ENCODE peak calls at places on chromosomes 7 and 10, in nine cellular contexts. C, E, Q, T, D, B, Y, O and G are unnamed samples.

GRCh38 chr7:1227814-1228534 is 4.7 kb upstream of the UNCX start:
- DNase-seq in C (no peak), E (no peak), Q (no peak), T (no peak), D (no peak), B (no peak), Y (no peak), O (no peak), G (no peak)

GRCh38 chr10:59006511-59007306 is 169.7 kb upstream of the PHYHIPL start:
- DNase-seq in C (no peak), E (peak; percentile 38), Q (no peak), T (no peak), D (no peak), B (no peak), Y (peak; percentile 51), O (peak; percentile 51), G (peak; percentile 22)

GRCh38 chr7:45157286-45157652 is 322 bp upstream of the RAMP3 start:
- DNase-seq in C (no peak), E (no peak), Q (no peak), T (no peak), D (no peak), B (no peak), Y (no peak), O (no peak), G (no peak)

GRCh38 chr10:21519327-21519933 is 6.1 kb downstream of the SKIDA1 start:
- DNase-seq in C (no peak), E (no peak), Q (no peak), T (no peak), D (no peak), B (no peak), Y (no peak), O (no peak), G (no peak)

GRCh38 chr10:128631801-128632241 is 505.6 kb upstream of the MKI67 start:
- DNase-seq in C (no peak), E (no peak), Q (no peak), T (no peak), D (no peak), B (no peak), Y (peak; percentile 21), O (no peak), G (no peak)

GRCh38 chr7:32891046-32891799 is at the start of gene KBTBD2:
- DNase-seq in C (peak; percentile 90), E (peak; percentile 86), Q (peak; percentile 90), T (peak; percentile 59), D (peak; percentile 84), B (peak; percentile 93), Y (peak; percentile 64), O (peak; percentile 87), G (peak; percentile 92)

GRCh38 chr7:106573125-106573663 is 87.8 kb downstream of the CCDC71L start:
- DNase-seq in C (no peak), E (no peak), Q (no peak), T (no peak), D (no peak), B (no peak), Y (no peak), O (no peak), G (no peak)

GRCh38 chr10:122422266-122422980 is 32.0 kb upstream of the ARMS2 start:
- DNase-seq in C (no peak), E (no peak), Q (no peak), T (no peak), D (peak; percentile 65), B (no peak), Y (no peak), O (no peak), G (no peak)

GRCh38 chr10:5040781-5041470 is 37.3 kb upstream of the AKR1C2 start:
- DNase-seq in C (no peak), E (no peak), Q (no peak), T (no peak), D (no peak), B (no peak), Y (peak; percentile 38), O (peak; percentile 6), G (no peak)

GRCh38 chr10:1149793-1150637 is 93.8 kb downstream of the WDR37 start:
- DNase-seq in C (no peak), E (no peak), Q (peak; percentile 90), T (no peak), D (no peak), B (no peak), Y (no peak), O (no peak), G (peak; percentile 58)

GRCh38 chr10:22624289-22624738 is 90.1 kb downstream of the PIP4K2A start:
- DNase-seq in C (no peak), E (no peak), Q (no peak), T (no peak), D (no peak), B (no peak), Y (peak; percentile 61), O (peak; percentile 78), G (no peak)

GRCh38 chr7:158491094-158491493 is 96.5 kb downstream of the PTPRN2 start:
- DNase-seq in C (no peak), E (no peak), Q (no peak), T (no peak), D (no peak), B (no peak), Y (no peak), O (no peak), G (no peak)

GRCh38 chr10:3740157-3740871 is 44.7 kb downstream of the KLF6 start:
- DNase-seq in C (no peak), E (no peak), Q (no peak), T (no peak), D (no peak), B (no peak), Y (peak; percentile 93), O (no peak), G (no peak)

GRCh38 chr7:155412416-155413253 is 45.3 kb upstream of the EN2 start:
- DNase-seq in C (no peak), E (no peak), Q (peak; percentile 15), T (peak; percentile 17), D (peak; percentile 52), B (no peak), Y (peak; percentile 4), O (no peak), G (no peak)